ENCODE peak calls at places on chromosomes 16 and 17, in eight cellular contexts. G is stomach, U is endothelial cell of umbilical vein, J is transverse colon, M is tibial nerve, C is body of pancreas, O is heart left ventricle, A is breast epithelium. L is an unnamed sample.

GRCh38 chr16:86016201-86016965 is 117.4 kb downstream of the IRF8 start:
- DNase-seq in J (peak; percentile 39), C (peak; percentile 42), O (no peak), G (no peak), U (peak; percentile 62), A (no peak), M (no peak), L (no peak)

GRCh38 chr16:4624827-4625616 is 396 bp downstream of the MGRN1 start:
- DNase-seq in U (peak; percentile 74), C (peak; percentile 77), J (peak; percentile 77), A (no peak), M (no peak), G (peak; percentile 72), O (peak; percentile 85), L (peak; percentile 83)

GRCh38 chr17:77688369-77688768 is 270.1 kb upstream of the TNRC6C start:
- DNase-seq in M (no peak), J (no peak), C (no peak), O (no peak), A (no peak), U (no peak), G (no peak), L (no peak)

GRCh38 chr17:57619061-57619937 is 125.8 kb downstream of the CCDC182 start:
- DNase-seq in C (no peak), J (no peak), M (no peak), U (no peak), A (peak; percentile 49), O (no peak), G (no peak), L (no peak)

GRCh38 chr16:8751481-8752311 is 45.7 kb downstream of the TMEM186 start:
- DNase-seq in C (peak; percentile 47), U (peak; percentile 13), M (no peak), A (no peak), J (no peak), O (no peak), G (no peak), L (no peak)

GRCh38 chr16:4935231-4935855 is 1.6 kb downstream of the PPL start:
- DNase-seq in J (peak; percentile 65), G (peak; percentile 83), C (peak; percentile 83), M (peak; percentile 89), U (no peak), A (peak; percentile 88), O (peak; percentile 89), L (peak; percentile 92)

GRCh38 chr17:28960256-28961106 is 9.2 kb upstream of the PHF12 start:
- DNase-seq in O (peak; percentile 44), J (no peak), C (no peak), A (peak; percentile 25), G (no peak), M (no peak), U (no peak), L (no peak)

GRCh38 chr17:28937044-28937729 is 14.1 kb downstream of the PHF12 start:
- DNase-seq in J (no peak), U (no peak), C (peak; percentile 70), O (no peak), M (no peak), A (no peak), G (no peak), L (peak; percentile 76)

GRCh38 chr16:30526823-30527634 is 663 bp upstream of the ZNF768 start:
- DNase-seq in C (peak; percentile 99), M (peak; percentile 96), A (peak; percentile 98), G (peak; percentile 99), O (peak; percentile 100), J (peak; percentile 99), U (peak; percentile 98), L (peak; percentile 99)

GRCh38 chr17:49577978-49578893 is 2.6 kb downstream of the NXPH3 start:
- DNase-seq in M (no peak), U (no peak), A (no peak), J (no peak), O (no peak), G (no peak), C (no peak), L (no peak)

GRCh38 chr16:85191341-85191965 is 79.2 kb upstream of the CIBAR2 start:
- DNase-seq in O (no peak), G (no peak), A (no peak), M (no peak), C (no peak), U (no peak), J (no peak), L (no peak)

GRCh38 chr16:1979271-1980025 is 1.8 kb downstream of the NOXO1 start:
- DNase-seq in M (no peak), G (peak; percentile 93), O (no peak), J (peak; percentile 92), A (peak; percentile 84), C (peak; percentile 90), U (no peak), L (no peak)
- TF ChIP-seq POLR2A in M (no peak), G (no peak), O (no peak), J (peak; percentile 91), A (no peak), C (peak; percentile 55), U (no peak), L (no peak)

DNA sequence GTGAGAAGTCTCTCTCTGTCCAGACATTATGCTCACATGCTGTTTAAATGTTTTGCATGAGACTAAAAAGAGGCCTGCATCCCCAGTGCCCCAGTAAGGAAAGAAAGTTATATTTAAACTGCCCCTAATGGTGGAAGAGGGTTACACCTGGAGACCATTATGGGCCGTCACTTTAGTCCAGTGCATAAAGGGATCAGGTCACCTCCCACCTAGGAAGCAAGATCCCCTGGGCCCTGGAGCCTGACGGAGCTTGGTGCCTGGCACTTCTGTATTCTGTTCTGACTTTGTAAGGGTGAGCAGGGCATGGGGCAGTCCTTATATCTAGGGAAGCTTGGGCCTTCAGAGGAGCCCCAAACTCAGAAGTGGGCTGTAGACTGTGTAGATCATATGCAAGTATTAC is 67.9 kb downstream of the CPPED1 start:
- DNase-seq in M (no peak), A (no peak), G (no peak), U (no peak), C (no peak), J (no peak), O (no peak), L (no peak)
- H3K9me3 ChIP-seq in M (peaks cover 27% of the 10 kb centered on the region), A (peaks cover 18% of the 10 kb centered on the region), G (peaks cover 14% of the 10 kb centered on the region), U (no peaks in the 10 kb centered on the region), C (no peaks in the 10 kb centered on the region), J (peaks cover 11% of the 10 kb centered on the region), O (peaks cover 12% of the 10 kb centered on the region), L (peaks cover 10% of the 10 kb centered on the region)

GRCh38 chr17:4998666-4999428 is 1.1 kb downstream of the KIF1C start:
- DNase-seq in C (peak; percentile 49), O (peak; percentile 58), A (no peak), J (peak; percentile 65), G (peak; percentile 53), M (no peak), U (no peak), L (peak; percentile 47)

GRCh38 chr17:4998027-4998665 is 396 bp downstream of the KIF1C start:
- DNase-seq in C (peak; percentile 60), G (peak; percentile 58), O (peak; percentile 82), M (no peak), U (peak; percentile 28), J (peak; percentile 23), A (no peak), L (peak; percentile 71)

GRCh38 chr17:4999429-5000093 is 1.8 kb downstream of the KIF1C start:
- DNase-seq in C (no peak), U (no peak), G (no peak), J (no peak), A (no peak), O (peak; percentile 58), M (no peak), L (no peak)

GRCh38 chr17:5000237-5000639 is 2.5 kb downstream of the KIF1C start:
- DNase-seq in J (peak; percentile 56), M (peak; percentile 37), G (peak; percentile 41), U (no peak), O (peak; percentile 90), A (no peak), C (peak; percentile 59), L (peak; percentile 78)

GRCh38 chr17:4997302-4998026 is at the start of the genes INCA1 and KIF1C:
- DNase-seq in M (peak; percentile 82), A (peak; percentile 93), O (peak; percentile 98), G (peak; percentile 95), J (peak; percentile 96), U (peak; percentile 89), C (peak; percentile 94), L (peak; percentile 97)
- TF ChIP-seq CTCF in M (peak; percentile 9), A (peak; percentile 27), O (peak; percentile 12), G (no peak), J (no peak), U (peak; percentile 13), C (peak; percentile 39), L (no peak)

GRCh38 chr16:11742041-11742535 is 569 bp downstream of the TXNDC11 start:
- DNase-seq in A (no peak), O (peak; percentile 81), U (peak; percentile 25), C (peak; percentile 64), M (peak; percentile 15), G (peak; percentile 58), J (peak; percentile 67), L (peak; percentile 63)

GRCh38 chr16:11744075-11744470 is 1.4 kb upstream of the TXNDC11 start:
- DNase-seq in O (no peak), M (no peak), U (no peak), A (no peak), J (no peak), G (no peak), C (no peak), L (no peak)

GRCh38 chr16:11743308-11744074 is 834 bp upstream of the TXNDC11 start:
- DNase-seq in U (peak; percentile 26), O (no peak), J (peak; percentile 39), M (peak; percentile 30), C (peak; percentile 78), A (no peak), G (peak; percentile 41), L (peak; percentile 82)

GRCh38 chr16:11740567-11740966 is 2.1 kb downstream of the TXNDC11 start:
- DNase-seq in U (no peak), C (no peak), J (no peak), A (no peak), O (no peak), G (no peak), M (no peak), L (no peak)

GRCh38 chr16:11742536-11743307 is at the start of gene TXNDC11:
- DNase-seq in C (peak; percentile 99), O (peak; percentile 100), J (peak; percentile 100), U (peak; percentile 99), G (peak; percentile 100), A (peak; percentile 100), M (peak; percentile 99), L (peak; percentile 100)
- TF ChIP-seq POLR2A in C (peak; percentile 100), O (peak; percentile 99), J (peak; percentile 93), U (peak; percentile 84), G (no peak), A (peak; percentile 77), M (peak; percentile 78), L (peak; percentile 100)

GRCh38 chr17:27155866-27156265 is 138.0 kb upstream of the WSB1 start:
- DNase-seq in A (no peak), O (peak; percentile 36), M (no peak), G (no peak), J (no peak), C (no peak), U (no peak), L (peak; percentile 25)
- H3K9me3 ChIP-seq in A (no peaks in the 10 kb centered on the region), O (no peaks in the 10 kb centered on the region), M (peaks cover 4% of the 10 kb centered on the region), G (no peaks in the 10 kb centered on the region), J (peaks cover 3% of the 10 kb centered on the region), C (no peaks in the 10 kb centered on the region), U (no peaks in the 10 kb centered on the region), L (no peaks in the 10 kb centered on the region)

GRCh38 chr17:59786213-59786535 is 78.7 kb downstream of the VMP1 start:
- DNase-seq in A (no peak), O (no peak), C (no peak), U (no peak), G (no peak), M (no peak), J (no peak), L (no peak)
- TF ChIP-seq CTCF in A (no peak), O (no peak), C (no peak), U (no peak), G (no peak), M (no peak), J (no peak), L (no peak)